ENCODE peak calls at places on chromosomes 5 and 9, in ten cellular contexts. Q is right atrium auricular region, M is astrocyte, I is mesendoderm, C is IMR-90, V is esophagus squamous epithelium, K is uterus, F is endothelial cell of umbilical vein, D is WERI-Rb-1, O is transverse colon. N is an unnamed sample. For H3K36me3, the result is how much of the 10 kb centered on the place peaks cover.

GRCh38 chr9:135581636-135582426 is 20.3 kb downstream of the PAEP start:
- DNase-seq in Q (peak), M (no peak), I (no peak), C (no peak), V (no peak), K (no peak), F (no peak), D (no peak), O (no peak), N (no peak)

GRCh38 chr5:53236683-53237082 is 127.1 kb upstream of the MOCS2 start:
- DNase-seq in Q (no peak), M (no peak), I (no peak), C (no peak), V (no peak), K (no peak), F (no peak), D (no peak), O (no peak), N (no peak)

GRCh38 chr9:69380811-69381210 is 55.8 kb downstream of the ENTREP1 start:
- DNase-seq in Q (no peak), M (peak), I (no peak), C (peak), V (no peak), K (no peak), F (no peak), D (no peak), O (no peak), N (peak)

GRCh38 chr5:318931-319601 is 2.4 kb upstream of the AHRR start:
- DNase-seq in Q (no peak), M (no peak), I (no peak), C (no peak), V (no peak), K (no peak), F (no peak), D (no peak), O (no peak), N (no peak)

GRCh38 chr5:57082441-57083067 is 91.3 kb upstream of the GPBP1 start:
- DNase-seq in Q (no peak), M (no peak), I (peak), C (peak), V (no peak), K (no peak), F (peak), D (no peak), O (no peak), N (peak)

GRCh38 chr5:170273968-170274710 is 23.4 kb downstream of the LCP2 start:
- DNase-seq in Q (no peak), M (no peak), I (peak), C (no peak), V (no peak), K (no peak), F (peak), D (no peak), O (no peak), N (no peak)

GRCh38 chr5:134177197-134178171 is 734 bp upstream of the SKP1 start:
- DNase-seq in Q (peak), M (peak), I (peak), C (peak), V (peak), K (peak), F (peak), D (no peak), O (peak), N (peak)

GRCh38 chr9:9747787-9748186 is 865.0 kb downstream of the PTPRD start:
- DNase-seq in Q (no peak), M (peak), I (no peak), C (peak), V (no peak), K (no peak), F (peak), D (no peak), O (no peak), N (peak)

GRCh38 chr5:3376611-3377010 is 219.0 kb upstream of the IRX1 start:
- DNase-seq in Q (peak), M (no peak), I (no peak), C (no peak), V (no peak), K (no peak), F (no peak), D (no peak), O (no peak), N (no peak)

GRCh38 chr5:82308997-82309670 is 31.0 kb upstream of the RPS23 start:
- DNase-seq in Q (no peak), M (peak), I (peak), C (peak), V (no peak), K (no peak), F (no peak), D (no peak), O (no peak), N (no peak)

GRCh38 chr9:129287595-129288305 is 109.7 kb upstream of the IER5L start:
- DNase-seq in Q (peak), M (no peak), I (no peak), C (no peak), V (no peak), K (peak), F (no peak), D (peak), O (no peak), N (no peak)

GRCh38 chr5:126777257-126777973 is 479 bp downstream of the LMNB1 start:
- DNase-seq in Q (no peak), M (peak), I (peak), C (peak), V (no peak), K (peak), F (peak), D (peak), O (peak), N (peak)

GRCh38 chr5:150514708-150515211 is 6.8 kb downstream of the NDST1 start:
- DNase-seq in Q (no peak), M (peak), I (no peak), C (peak), V (no peak), K (no peak), F (peak), D (no peak), O (no peak), N (peak)

GRCh38 chr5:19917588-19917987 is 70.4 kb downstream of the CDH18 start:
- DNase-seq in Q (no peak), M (no peak), I (no peak), C (no peak), V (no peak), K (no peak), F (no peak), D (no peak), O (no peak), N (no peak)

GRCh38 chr5:154190652-154191304 is at the start of gene GALNT10:
- DNase-seq in Q (no peak), M (no peak), I (peak), C (peak), V (no peak), K (peak), F (peak), D (peak), O (peak), N (no peak)

GRCh38 chr9:128762664-128763449 is 8.9 kb downstream of the ZER1 start:
- DNase-seq in Q (no peak), M (no peak), I (no peak), C (no peak), V (no peak), K (no peak), F (no peak), D (no peak), O (no peak), N (no peak)

GRCh38 chr9:124392855-124393460 is 22.3 kb downstream of the PSMB7 start:
- DNase-seq in Q (no peak), M (peak), I (peak), C (peak), V (no peak), K (no peak), F (peak), D (peak), O (no peak), N (peak)

GRCh38 chr5:107425541-107426031 is 245.2 kb downstream of the EFNA5 start:
- DNase-seq in Q (no peak), M (peak), I (peak), C (peak), V (no peak), K (no peak), F (peak), D (no peak), O (no peak), N (peak)

GRCh38 chr9:106056328-106056727 is 362.0 kb downstream of the TMEM38B start:
- DNase-seq in Q (no peak), M (no peak), I (no peak), C (no peak), V (no peak), K (no peak), F (no peak), D (no peak), O (no peak), N (no peak)

GRCh38 chr5:56432326-56432725 is 199.2 kb upstream of the ANKRD55 start:
- DNase-seq in Q (no peak), M (no peak), I (no peak), C (peak), V (no peak), K (no peak), F (no peak), D (no peak), O (no peak), N (peak)

GRCh38 chr9:83013261-83013610 is 49.7 kb downstream of the RASEF start:
- DNase-seq in Q (no peak), M (peak), I (no peak), C (peak), V (no peak), K (no peak), F (no peak), D (no peak), O (no peak), N (peak)

GRCh38 chr9:81855538-81855937 is 72.7 kb upstream of the SPATA31D4 start:
- DNase-seq in Q (no peak), M (peak), I (no peak), C (peak), V (no peak), K (no peak), F (no peak), D (no peak), O (no peak), N (peak)

GRCh38 chr9:100160021-100160420 is 61.0 kb downstream of the INVS start:
- DNase-seq in Q (no peak), M (peak), I (no peak), C (no peak), V (no peak), K (no peak), F (no peak), D (no peak), O (no peak), N (peak)

DNA sequence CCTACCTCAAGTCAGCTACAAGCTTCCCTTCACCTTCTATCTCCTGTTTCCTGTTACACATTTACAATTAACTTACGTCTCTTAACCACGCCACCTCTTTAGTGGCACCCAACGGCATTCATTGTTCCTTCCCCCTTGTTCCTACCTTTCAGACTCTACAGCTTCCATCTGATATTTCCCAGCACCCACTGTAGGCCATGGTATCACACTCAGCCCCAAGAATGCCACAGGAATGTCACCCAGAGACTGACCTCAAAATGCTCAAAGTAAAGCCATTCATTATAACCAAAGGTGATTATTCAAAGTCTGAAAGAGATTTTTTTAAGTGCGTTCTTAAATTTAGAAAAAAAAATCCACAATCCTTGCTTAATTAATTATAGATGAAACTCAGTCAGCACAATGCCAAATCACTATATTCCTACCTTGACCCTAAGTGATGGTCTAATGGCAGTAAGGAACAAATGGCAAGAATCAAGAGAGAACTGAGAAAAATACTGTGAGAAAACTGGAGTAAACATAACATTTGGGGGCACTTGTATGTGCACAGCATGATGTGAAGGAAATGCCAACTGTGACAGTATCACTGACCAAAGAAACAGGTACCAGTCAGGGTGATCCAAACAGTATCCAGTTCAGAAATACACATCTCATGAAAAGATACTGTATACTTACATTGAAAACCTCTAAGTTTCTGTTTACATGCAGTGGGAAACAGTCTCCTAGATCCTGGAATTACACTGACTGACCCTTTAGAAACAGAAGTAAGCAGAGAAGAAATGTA is 52.1 kb downstream of the CTNND2 start:
- DNase-seq in Q (no peak), M (peak), I (peak), C (no peak), V (no peak), K (no peak), F (no peak), D (no peak), O (no peak), N (no peak)
- H3K36me3 ChIP-seq in Q (under half), M (under half), I (under half), C (under half), V (under half), K (under half), F (under half), D (under half), O (under half), N (under half)

GRCh38 chr5:149380466-149381121 is 1.5 kb upstream of the IL17B start:
- DNase-seq in Q (peak), M (peak), I (no peak), C (no peak), V (no peak), K (peak), F (no peak), D (no peak), O (peak), N (no peak)
- H3K27ac ChIP-seq in Q (peak), M (no peak), I (no peak), C (peak), V (peak), K (peak), F (no peak), D (no peak), O (peak), N (no peak)

GRCh38 chr5:172137046-172137445 is 51.0 kb downstream of the STK10 start:
- DNase-seq in Q (no peak), M (no peak), I (no peak), C (no peak), V (no peak), K (no peak), F (no peak), D (no peak), O (no peak), N (no peak)
- H3K36me3 ChIP-seq in Q (under half), M (under half), I (under half), C (under half), V (under half), K (under half), F (under half), D (under half), O (under half), N (under half)

GRCh38 chr9:131704195-131704983 is 35.5 kb downstream of the RAPGEF1 start:
- DNase-seq in Q (no peak), M (no peak), I (no peak), C (no peak), V (no peak), K (no peak), F (no peak), D (peak), O (no peak), N (no peak)
- H3K27ac ChIP-seq in Q (peak), M (no peak), I (no peak), C (no peak), V (peak), K (no peak), F (no peak), D (no peak), O (peak), N (no peak)

GRCh38 chr9:111412280-111412679 is 71.9 kb downstream of the ECPAS start:
- DNase-seq in Q (no peak), M (no peak), I (no peak), C (no peak), V (no peak), K (no peak), F (no peak), D (no peak), O (no peak), N (no peak)

GRCh38 chr9:111407813-111408212 is 76.4 kb downstream of the ECPAS start:
- DNase-seq in Q (no peak), M (no peak), I (no peak), C (no peak), V (no peak), K (no peak), F (no peak), D (no peak), O (no peak), N (no peak)

GRCh38 chr9:111413996-111414395 is 70.2 kb downstream of the ECPAS start:
- DNase-seq in Q (no peak), M (no peak), I (no peak), C (no peak), V (no peak), K (no peak), F (no peak), D (no peak), O (no peak), N (no peak)

GRCh38 chr9:111414406-111414805 is 69.8 kb downstream of the ECPAS start:
- DNase-seq in Q (no peak), M (no peak), I (no peak), C (no peak), V (no peak), K (no peak), F (no peak), D (no peak), O (no peak), N (no peak)

GRCh38 chr9:111411266-111411665 is 72.9 kb downstream of the ECPAS start:
- DNase-seq in Q (no peak), M (no peak), I (no peak), C (no peak), V (no peak), K (no peak), F (no peak), D (no peak), O (no peak), N (no peak)
- H3K36me3 ChIP-seq in Q (half or more), M (under half), I (under half), C (under half), V (under half), K (under half), F (under half), D (half or more), O (half or more), N (half or more)

GRCh38 chr5:34857894-34858293 is 18.9 kb downstream of the TTC23L start:
- DNase-seq in Q (no peak), M (no peak), I (no peak), C (no peak), V (no peak), K (no peak), F (no peak), D (no peak), O (no peak), N (no peak)
- H3K27ac ChIP-seq in Q (no peak), M (no peak), I (no peak), C (no peak), V (no peak), K (no peak), F (no peak), D (no peak), O (no peak), N (no peak)

GRCh38 chr5:157387164-157387563 is 72.8 kb upstream of the NIPAL4 start:
- DNase-seq in Q (no peak), M (no peak), I (no peak), C (no peak), V (no peak), K (no peak), F (no peak), D (no peak), O (no peak), N (no peak)
- H3K36me3 ChIP-seq in Q (under half), M (under half), I (under half), C (under half), V (under half), K (under half), F (under half), D (under half), O (under half), N (under half)

GRCh38 chr5:130652178-130652577 is 512.9 kb downstream of the HINT1 start:
- DNase-seq in Q (no peak), M (peak), I (no peak), C (no peak), V (no peak), K (no peak), F (peak), D (no peak), O (no peak), N (peak)
- H3K27ac ChIP-seq in Q (no peak), M (peak), I (no peak), C (no peak), V (no peak), K (no peak), F (no peak), D (no peak), O (no peak), N (peak)

N was measured in brain microvascular endothelial cell.